ENCODE peak calls at places on chromosomes 11 and 22, in four cellular contexts. C, H, L and S are unnamed samples.

GRCh38 chr11:4891996-4892640 is 10.4 kb downstream of the OR51T1 start:
- DNase-seq in C (no peak), H (peak), L (no peak), S (no peak)

GRCh38 chr11:112453601-112454577 is 193.2 kb upstream of the PLET1 start:
- DNase-seq in C (peak), H (peak), L (peak), S (no peak)

GRCh38 chr11:79066456-79067354 is 374.1 kb downstream of the TENM4 start:
- DNase-seq in C (no peak), H (no peak), L (no peak), S (no peak)

GRCh38 chr11:116879789-116880402 is 42.5 kb upstream of the APOA1 start:
- DNase-seq in C (peak), H (peak), L (peak), S (no peak)

GRCh38 chr22:31139866-31140716 is at the start of gene PLA2G3:
- DNase-seq in C (no peak), H (no peak), L (no peak), S (no peak)

GRCh38 chr11:75826463-75827220 is 11.6 kb downstream of the UVRAG start:
- DNase-seq in C (no peak), H (no peak), L (peak), S (no peak)

GRCh38 chr22:50061141-50061823 is 3.2 kb upstream of the TTLL8 start:
- DNase-seq in C (no peak), H (no peak), L (no peak), S (no peak)

GRCh38 chr11:47923667-47924066 is 56.7 kb upstream of the PTPRJ start:
- DNase-seq in C (no peak), H (no peak), L (no peak), S (no peak)

GRCh38 chr22:38607680-38608079 is 37.7 kb upstream of the DMC1 start:
- DNase-seq in C (no peak), H (no peak), L (no peak), S (no peak)

GRCh38 chr11:74870485-74870884 is 78.4 kb downstream of the XRRA1 start:
- DNase-seq in C (peak), H (peak), L (peak), S (no peak)

GRCh38 chr11:79438631-79439429 is 2.0 kb downstream of the TENM4 start:
- DNase-seq in C (no peak), H (no peak), L (no peak), S (no peak)

GRCh38 chr11:77087723-77088225 is 14.9 kb upstream of the OMP start:
- DNase-seq in C (no peak), H (no peak), L (no peak), S (no peak)

GRCh38 chr11:65362320-65362931 is 7.9 kb downstream of the TIGD3 start:
- DNase-seq in C (no peak), H (no peak), L (peak), S (no peak)

GRCh38 chr11:61572913-61573312 is 8.0 kb downstream of the SYT7 start:
- DNase-seq in C (no peak), H (no peak), L (no peak), S (no peak)
- TF ChIP-seq CTCF in C (no peak), H (no peak), L (no peak), S (no peak)

GRCh38 chr11:27313157-27313821 is 49.7 kb downstream of the CCDC34 start:
- DNase-seq in C (no peak), H (no peak), L (no peak), S (no peak)

GRCh38 chr11:27309064-27309463 is 54.0 kb downstream of the CCDC34 start:
- DNase-seq in C (no peak), H (no peak), L (no peak), S (no peak)

GRCh38 chr11:27310710-27311109 is 52.3 kb downstream of the CCDC34 start:
- DNase-seq in C (no peak), H (no peak), L (no peak), S (no peak)

GRCh38 chr11:27310182-27310581 is 52.8 kb downstream of the CCDC34 start:
- DNase-seq in C (no peak), H (no peak), L (no peak), S (no peak)

DNA sequence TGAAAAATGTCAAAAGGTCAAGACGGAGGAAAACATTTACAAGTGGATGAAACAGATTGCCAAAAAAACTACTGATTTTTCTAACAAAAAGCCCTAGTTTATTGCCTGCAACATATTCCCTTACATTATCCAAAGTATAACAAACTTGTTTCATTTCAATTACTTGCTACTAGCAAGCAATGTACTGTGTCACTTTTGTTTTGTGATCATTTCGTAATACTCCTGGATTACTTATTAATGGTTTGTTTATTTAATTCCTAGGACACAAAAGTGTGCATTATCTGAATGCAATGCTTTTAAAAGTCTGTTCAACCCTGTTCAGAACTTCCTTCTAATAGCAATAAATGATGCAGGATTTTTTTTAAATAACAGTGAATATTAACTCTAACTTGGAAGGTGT is 50.9 kb downstream of the CCDC34 start:
- DNase-seq in C (no peak), H (no peak), L (no peak), S (no peak)
- TF ChIP-seq CTCF in C (no peak), H (no peak), L (no peak), S (no peak)

GRCh38 chr22:44753189-44754042 is 1.0 kb downstream of the ARHGAP8 start:
- DNase-seq in C (peak), H (peak), L (no peak), S (no peak)

GRCh38 chr22:44755000-44755399 is 2.6 kb downstream of the ARHGAP8 start:
- DNase-seq in C (no peak), H (no peak), L (no peak), S (no peak)

GRCh38 chr22:44755418-44755817 is 3.0 kb downstream of the ARHGAP8 start:
- DNase-seq in C (no peak), H (no peak), L (no peak), S (no peak)

GRCh38 chr22:44758354-44758969 is 6.1 kb downstream of the ARHGAP8 start:
- DNase-seq in C (no peak), H (peak), L (no peak), S (no peak)

DNA sequence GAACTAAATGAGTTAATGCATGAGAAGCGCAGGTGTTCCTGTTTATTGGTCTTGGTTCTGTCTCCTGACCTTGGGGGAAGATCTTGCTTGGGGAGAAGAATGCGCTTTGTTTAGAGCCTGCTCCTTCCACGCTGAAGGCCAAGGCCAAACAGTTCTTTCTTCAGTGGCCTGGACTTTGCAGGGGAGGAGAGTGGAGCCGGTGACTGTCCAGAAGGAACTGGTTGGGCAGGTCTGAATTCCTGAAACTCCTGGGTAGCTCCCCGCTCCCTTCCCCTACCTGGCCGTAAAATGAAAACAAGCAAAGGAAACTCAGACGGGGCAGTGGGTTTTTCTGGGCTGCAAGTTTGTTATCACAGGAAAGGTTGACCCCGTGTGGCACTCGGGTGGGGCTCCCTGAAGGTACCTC is 3.6 kb downstream of the ARHGAP8 start:
- DNase-seq in C (peak), H (peak), L (no peak), S (no peak)
- TF ChIP-seq CTCF in C (peak), H (no peak), L (no peak), S (no peak)

DNA sequence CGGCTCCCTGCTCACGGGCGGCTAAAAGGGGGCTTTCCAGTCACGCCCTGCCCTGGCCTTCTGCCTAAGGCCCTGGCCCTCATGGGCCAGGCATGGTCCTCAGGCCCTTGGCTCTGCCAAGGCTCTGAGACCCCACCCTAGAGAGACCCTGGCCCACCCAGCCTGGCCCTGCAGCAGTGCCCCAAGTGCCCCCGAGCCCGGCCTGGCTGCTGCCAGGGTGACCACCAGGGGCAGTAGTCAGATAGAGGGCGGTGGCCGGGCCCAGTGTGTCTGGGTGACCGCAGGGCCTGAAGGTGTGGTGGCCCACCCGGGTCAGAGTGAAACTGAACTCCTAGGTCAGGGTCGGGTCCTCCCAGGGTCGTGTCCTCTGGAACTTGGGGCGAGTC is 29.4 kb upstream of the CCDC188 start:
- DNase-seq in C (no peak), H (no peak), L (no peak), S (no peak)
- TF ChIP-seq CTCF in C (peak), H (peak), L (no peak), S (no peak)

DNA sequence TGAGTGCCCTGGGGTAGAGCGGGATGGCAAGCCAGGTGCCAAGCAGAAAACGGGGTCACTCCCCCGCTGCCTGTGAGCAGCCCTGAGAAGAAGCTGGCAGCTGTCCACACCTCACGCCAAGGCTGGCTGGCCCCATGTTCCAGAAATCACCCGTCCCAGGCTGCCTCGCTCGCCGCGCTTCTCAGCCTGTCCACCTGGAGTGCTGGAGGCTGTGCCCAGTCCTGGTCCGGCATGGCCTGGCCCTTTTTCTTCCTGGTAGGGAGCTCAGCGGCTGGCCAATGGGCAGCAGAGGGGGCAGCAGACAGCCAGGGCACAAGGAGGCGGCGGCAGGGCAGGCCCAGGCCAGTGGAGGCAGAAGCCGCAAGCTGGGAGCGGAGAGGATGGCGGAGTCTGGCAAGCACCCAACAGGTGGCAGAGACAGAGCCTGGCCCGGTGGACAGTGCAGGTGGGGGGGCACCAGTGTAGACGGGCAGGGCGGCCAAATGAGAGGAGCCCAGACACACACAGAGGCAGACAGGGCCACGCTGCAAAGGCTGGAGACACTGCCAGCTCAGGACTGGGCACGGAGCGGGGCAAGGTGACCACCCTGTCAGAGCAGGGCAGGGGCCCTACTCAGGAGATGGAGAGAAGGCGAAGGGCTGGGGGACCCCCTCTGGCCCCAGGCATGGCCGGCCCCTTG is 37.2 kb upstream of the TH start:
- DNase-seq in C (peak), H (peak), L (no peak), S (peak)
- TF ChIP-seq CTCF in C (peak), H (no peak), L (no peak), S (no peak)

DNA sequence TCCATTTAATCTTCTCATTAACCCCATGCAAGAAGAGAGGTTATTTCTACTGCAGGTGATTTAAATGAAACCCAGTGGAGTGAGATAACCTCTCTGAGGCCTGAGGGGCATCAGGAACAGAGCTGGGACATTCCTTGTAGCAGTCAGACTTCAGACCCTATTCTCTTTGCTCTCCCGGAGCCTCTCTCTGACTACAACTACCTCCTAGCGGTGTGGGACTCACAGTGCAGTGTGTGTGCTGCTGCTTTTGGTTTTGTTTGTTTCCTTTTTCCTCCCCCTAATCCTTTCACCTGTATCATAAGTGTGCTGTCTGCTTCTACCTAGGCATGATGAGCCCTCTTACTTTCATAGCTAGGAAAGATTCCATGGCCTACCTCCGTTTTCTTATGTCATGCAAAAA is 769.6 kb downstream of the NTM start:
- DNase-seq in C (no peak), H (no peak), L (peak), S (no peak)
- TF ChIP-seq CTCF in C (no peak), H (no peak), L (peak), S (no peak)

GRCh38 chr22:23926561-23926960 is 32.4 kb downstream of the MIF start:
- DNase-seq in C (no peak), H (no peak), L (no peak), S (no peak)

GRCh38 chr22:23925020-23925606 is 30.9 kb downstream of the MIF start:
- DNase-seq in C (no peak), H (no peak), L (no peak), S (no peak)

GRCh38 chr22:23922921-23923320 is 28.7 kb downstream of the MIF start:
- DNase-seq in C (no peak), H (no peak), L (no peak), S (no peak)
- TF ChIP-seq CTCF in C (no peak), H (no peak), L (no peak), S (no peak)

DNA sequence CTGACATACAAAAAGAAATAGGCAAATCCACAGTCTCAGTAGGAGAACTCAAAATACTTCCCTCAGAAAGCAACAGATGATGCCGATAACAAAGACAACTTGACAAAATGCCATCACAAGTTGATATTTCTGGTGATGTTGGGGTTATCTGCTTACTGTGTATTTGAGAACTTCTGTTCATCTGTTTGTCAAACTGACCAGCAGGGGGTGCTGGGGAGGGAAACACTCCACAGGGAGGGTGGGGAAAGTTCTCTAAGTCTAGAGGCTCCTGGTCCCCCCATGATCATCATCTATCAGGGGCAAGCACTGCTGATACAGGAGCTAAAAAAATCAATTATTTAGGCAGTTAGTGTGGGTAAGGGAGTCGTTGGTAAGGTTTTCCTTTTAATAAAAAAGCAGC is 19.2 kb downstream of the GLYATL1 start:
- DNase-seq in C (peak), H (peak), L (peak), S (no peak)
- TF ChIP-seq CTCF in C (peak), H (peak), L (peak), S (no peak)

GRCh38 chr22:18998998-18999397 is 62.9 kb upstream of the PRODH start:
- DNase-seq in C (no peak), H (no peak), L (no peak), S (no peak)
- TF ChIP-seq CTCF in C (peak), H (peak), L (peak), S (peak)